ENCODE peak calls at places on chromosome X, in seven cellular contexts. O is hepatocyte, W is BE2C, K is tibial artery, L is pancreas, J is IMR-90, P is endodermal cell. C is an unnamed sample.

GRCh38 chrX:139930923-139931645 is 1.8 kb downstream of the ATP11C start:
- DNase-seq in O (peak), W (peak), J (no peak), L (peak), K (no peak), P (peak), C (peak)

GRCh38 chrX:12981880-12982279 is 7.0 kb downstream of the TMSB4X start:
- DNase-seq in K (no peak), P (no peak), J (no peak), W (no peak), L (no peak), O (no peak), C (no peak)

GRCh38 chrX:2654436-2655340 is 36.4 kb upstream of the CD99 start:
- DNase-seq in K (no peak), J (no peak), O (peak), W (no peak), L (peak), P (peak), C (no peak)

GRCh38 chrX:110965409-110965808 is 130.6 kb upstream of the PAK3 start:
- DNase-seq in W (no peak), L (no peak), K (no peak), P (no peak), J (no peak), O (no peak), C (peak)

GRCh38 chrX:72061091-72061490 is 70.6 kb downstream of the RTL5 start:
- DNase-seq in P (no peak), L (no peak), W (no peak), K (no peak), J (no peak), O (no peak), C (no peak)

GRCh38 chrX:134406230-134406794 is 53.7 kb upstream of the HPRT1 start:
- DNase-seq in K (no peak), O (peak), J (no peak), W (peak), L (no peak), P (no peak), C (no peak)

GRCh38 chrX:106203315-106203714 is 35.2 kb downstream of the PWWP3B start:
- DNase-seq in J (no peak), O (no peak), W (no peak), P (no peak), K (no peak), L (no peak), C (peak)

GRCh38 chrX:153703036-153703370 is 15.3 kb downstream of the SLC6A8 start:
- DNase-seq in J (peak), O (no peak), K (no peak), L (peak), P (no peak), W (no peak), C (peak)

GRCh38 chrX:132488092-132488749 is 617 bp downstream of the MBNL3 start:
- DNase-seq in W (no peak), L (peak), J (peak), O (no peak), P (no peak), K (no peak), C (no peak)

GRCh38 chrX:107718156-107718621 is 57.4 kb downstream of the TSC22D3 start:
- DNase-seq in L (peak), P (peak), O (peak), W (peak), J (peak), K (peak), C (peak)

GRCh38 chrX:17637235-17637634 is 100.1 kb upstream of the SCML1 start:
- DNase-seq in W (no peak), L (no peak), K (no peak), O (no peak), J (no peak), P (no peak), C (no peak)

GRCh38 chrX:18591834-18592233 is 80.1 kb downstream of the RS1 start:
- DNase-seq in J (no peak), P (no peak), O (no peak), K (no peak), L (no peak), W (no peak), C (no peak)

GRCh38 chrX:25004040-25004439 is 11.7 kb downstream of the ARX start:
- DNase-seq in P (no peak), K (no peak), L (no peak), W (no peak), J (no peak), O (no peak), C (no peak)
- H3K4me3 ChIP-seq in P (no peak), K (no peak), L (no peak), W (no peak), J (no peak), O (no peak), C (no peak)

GRCh38 chrX:136163694-136164093 is 16.4 kb downstream of the FHL1 start:
- DNase-seq in O (no peak), L (no peak), W (no peak), J (no peak), P (no peak), K (no peak), C (no peak)
- TF ChIP-seq CTCF in O (no peak), L (no peak), W (no peak), J (no peak), P (no peak), K (no peak), C (no peak)

DNA sequence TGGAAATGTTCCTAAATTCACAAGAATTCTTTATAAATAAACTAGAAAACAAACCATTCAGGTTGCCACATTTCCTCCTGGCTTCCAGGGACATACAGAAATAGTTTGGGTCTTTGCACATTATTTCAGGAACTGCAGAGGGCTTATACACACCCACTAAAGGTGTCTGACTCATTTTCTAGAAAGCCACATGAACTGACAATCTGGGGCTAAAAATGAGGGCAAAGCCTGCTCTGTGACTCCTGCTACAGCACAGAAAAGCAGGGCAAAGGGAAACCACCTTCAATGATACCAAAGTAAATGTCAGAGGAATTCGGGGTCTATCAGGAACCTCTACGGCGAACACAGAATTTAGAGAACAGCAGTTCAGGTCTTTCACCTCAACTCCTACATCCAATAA is 112.2 kb upstream of the MAP3K15 start:
- DNase-seq in J (peak), L (no peak), W (no peak), O (no peak), P (no peak), K (no peak), C (no peak)
- H3K4me3 ChIP-seq in J (no peak), L (no peak), W (no peak), O (no peak), P (no peak), K (no peak), C (no peak)

GRCh38 chrX:103776586-103776985 is at the start of gene PLP1:
- DNase-seq in P (no peak), J (no peak), L (no peak), K (no peak), O (no peak), W (no peak), C (no peak)

GRCh38 chrX:103779156-103779555 is 2.5 kb downstream of the PLP1 start:
- DNase-seq in O (no peak), L (no peak), W (peak), P (no peak), J (no peak), K (no peak), C (no peak)

GRCh38 chrX:103773445-103773844 is 3.2 kb upstream of the PLP1 start:
- DNase-seq in L (no peak), K (no peak), W (no peak), P (no peak), J (no peak), O (no peak), C (no peak)

GRCh38 chrX:103774070-103774642 is 2.5 kb upstream of the PLP1 start:
- DNase-seq in J (peak), O (peak), W (peak), P (peak), K (no peak), L (no peak), C (peak)
- TF ChIP-seq CTCF in J (peak), O (peak), W (peak), P (peak), K (peak), L (no peak), C (peak)

GRCh38 chrX:104013158-104013557 is 350 bp downstream of the H2BW1 start:
- DNase-seq in K (no peak), P (no peak), O (no peak), W (no peak), J (no peak), L (no peak), C (no peak)
- H3K4me3 ChIP-seq in K (no peak), P (no peak), O (no peak), W (no peak), J (no peak), L (no peak), C (no peak)

DNA sequence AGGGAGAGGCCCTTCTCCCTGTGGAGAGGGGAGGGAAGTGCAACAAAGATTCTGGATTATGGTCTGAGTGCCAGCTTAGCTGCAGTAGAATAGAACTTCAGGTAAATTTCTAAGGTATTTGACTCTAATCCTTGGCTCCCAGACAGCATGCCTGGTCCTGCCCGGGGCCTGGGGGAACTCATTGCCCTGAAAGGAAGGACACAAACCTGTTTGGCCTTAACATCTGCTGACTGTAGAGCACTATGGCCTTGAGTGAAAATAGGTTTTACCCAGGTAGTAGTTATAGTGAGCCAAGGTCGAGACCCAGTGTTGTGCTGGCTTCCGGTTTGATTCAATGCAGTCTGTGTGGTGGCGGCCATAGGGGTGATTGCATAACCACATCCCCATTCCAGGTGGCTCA is 64.4 kb downstream of the RPS6KA6 start:
- DNase-seq in L (no peak), K (no peak), P (no peak), O (no peak), J (no peak), W (no peak), C (no peak)
- TF ChIP-seq CTCF in L (no peak), K (no peak), P (no peak), O (no peak), J (no peak), W (no peak), C (no peak)

GRCh38 chrX:155048997-155049619 is 21.8 kb downstream of the CMC4 start:
- DNase-seq in L (peak), K (no peak), O (peak), W (peak), J (peak), P (peak), C (peak)
- H3K4me3 ChIP-seq in L (no peak), K (no peak), O (no peak), W (no peak), J (no peak), P (no peak), C (no peak)

GRCh38 chrX:103488794-103489193 is 30.5 kb downstream of the RAB40A start:
- DNase-seq in K (no peak), O (no peak), W (no peak), L (no peak), J (no peak), P (no peak), C (no peak)

GRCh38 chrX:103483720-103484119 is 35.6 kb downstream of the RAB40A start:
- DNase-seq in K (no peak), L (no peak), P (no peak), W (no peak), J (no peak), O (no peak), C (no peak)

GRCh38 chrX:103488332-103488731 is 31.0 kb downstream of the RAB40A start:
- DNase-seq in P (no peak), W (no peak), K (no peak), L (no peak), J (no peak), O (no peak), C (peak)
- TF ChIP-seq CTCF in P (peak), W (peak), K (no peak), L (peak), J (peak), O (peak), C (peak)